ENCODE peak calls at places on chromosomes 11 and 22, in seven cellular contexts. One of them, this sample, is unnamed.

GRCh38 chr11:94178331-94178730 is 49.7 kb downstream of the PANX1 start:
- DNase-seq in HCT116: no peak
- DNase-seq in GM23248: no peak
- DNase-seq in GM23338: no peak
- DNase-seq in PC-3: no peak
- DNase-seq in OCI-LY7: no peak
- DNase-seq in hepatocyte: peak
- DNase-seq in this sample: no peak

GRCh38 chr11:706439-706956 is 467 bp downstream of the EPS8L2 start:
- DNase-seq in HCT116: no peak
- DNase-seq in GM23248: peak
- DNase-seq in GM23338: no peak
- DNase-seq in PC-3: peak
- DNase-seq in OCI-LY7: no peak
- DNase-seq in hepatocyte: peak
- DNase-seq in this sample: no peak

GRCh38 chr22:46090631-46091201 is 59.6 kb upstream of the PPARA start:
- DNase-seq in HCT116: no peak
- DNase-seq in GM23248: peak
- DNase-seq in GM23338: no peak
- DNase-seq in PC-3: peak
- DNase-seq in OCI-LY7: no peak
- DNase-seq in hepatocyte: no peak
- DNase-seq in this sample: no peak

GRCh38 chr22:27801197-27801615 is 350 bp downstream of the MN1 start:
- DNase-seq in HCT116: no peak
- DNase-seq in GM23248: peak
- DNase-seq in GM23338: peak
- DNase-seq in PC-3: peak
- DNase-seq in OCI-LY7: no peak
- DNase-seq in hepatocyte: peak
- DNase-seq in this sample: peak

GRCh38 chr22:18980829-18981228 is 44.7 kb upstream of the PRODH start:
- DNase-seq in HCT116: no peak
- DNase-seq in GM23248: no peak
- DNase-seq in GM23338: no peak
- DNase-seq in PC-3: no peak
- DNase-seq in OCI-LY7: no peak
- DNase-seq in hepatocyte: no peak
- DNase-seq in this sample: no peak

GRCh38 chr11:88543902-88544655 is 206.5 kb upstream of the CTSC start:
- DNase-seq in HCT116: peak
- DNase-seq in GM23248: peak
- DNase-seq in GM23338: peak
- DNase-seq in PC-3: peak
- DNase-seq in OCI-LY7: peak
- DNase-seq in hepatocyte: peak
- DNase-seq in this sample: peak

GRCh38 chr11:43282607-43283440 is 29.0 kb upstream of the API5 start:
- DNase-seq in HCT116: peak
- DNase-seq in GM23248: peak
- DNase-seq in GM23338: peak
- DNase-seq in PC-3: peak
- DNase-seq in OCI-LY7: peak
- DNase-seq in hepatocyte: peak
- DNase-seq in this sample: peak

GRCh38 chr22:23790819-23791736 is 4.3 kb downstream of the SMARCB1 start:
- DNase-seq in HCT116: no peak
- DNase-seq in GM23248: peak
- DNase-seq in GM23338: no peak
- DNase-seq in PC-3: no peak
- DNase-seq in OCI-LY7: no peak
- DNase-seq in hepatocyte: peak
- DNase-seq in this sample: no peak

GRCh38 chr11:69970785-69971535 is 107.2 kb upstream of the ANO1 start:
- DNase-seq in HCT116: no peak
- DNase-seq in GM23248: no peak
- DNase-seq in GM23338: no peak
- DNase-seq in PC-3: no peak
- DNase-seq in OCI-LY7: no peak
- DNase-seq in hepatocyte: no peak
- DNase-seq in this sample: no peak

GRCh38 chr22:39311592-39312400 is 7.6 kb downstream of the RPL3 start:
- DNase-seq in HCT116: no peak
- DNase-seq in GM23248: peak
- DNase-seq in GM23338: peak
- DNase-seq in PC-3: no peak
- DNase-seq in OCI-LY7: no peak
- DNase-seq in hepatocyte: no peak
- DNase-seq in this sample: no peak

GRCh38 chr11:72576661-72577060 is 97.6 kb downstream of the PDE2A start:
- DNase-seq in HCT116: no peak
- DNase-seq in GM23248: no peak
- DNase-seq in GM23338: no peak
- DNase-seq in PC-3: no peak
- DNase-seq in OCI-LY7: no peak
- DNase-seq in hepatocyte: no peak
- DNase-seq in this sample: no peak

GRCh38 chr22:47153854-47154542 is 391.5 kb downstream of the TBC1D22A start:
- DNase-seq in HCT116: no peak
- DNase-seq in GM23248: peak
- DNase-seq in GM23338: no peak
- DNase-seq in PC-3: no peak
- DNase-seq in OCI-LY7: no peak
- DNase-seq in hepatocyte: no peak
- DNase-seq in this sample: no peak

GRCh38 chr11:1041936-1042608 is 5.6 kb upstream of the MUC6 start:
- DNase-seq in HCT116: no peak
- DNase-seq in GM23248: no peak
- DNase-seq in GM23338: no peak
- DNase-seq in PC-3: no peak
- DNase-seq in OCI-LY7: no peak
- DNase-seq in hepatocyte: peak
- DNase-seq in this sample: no peak

GRCh38 chr11:24755260-24755839 is 258.5 kb downstream of the LUZP2 start:
- DNase-seq in HCT116: no peak
- DNase-seq in GM23248: no peak
- DNase-seq in GM23338: peak
- DNase-seq in PC-3: peak
- DNase-seq in OCI-LY7: no peak
- DNase-seq in hepatocyte: no peak
- DNase-seq in this sample: no peak

GRCh38 chr11:86869966-86870570 is 69.7 kb downstream of the PRSS23 start:
- DNase-seq in HCT116: peak
- DNase-seq in GM23248: peak
- DNase-seq in GM23338: peak
- DNase-seq in PC-3: peak
- DNase-seq in OCI-LY7: peak
- DNase-seq in hepatocyte: peak
- DNase-seq in this sample: peak

GRCh38 chr22:27873476-27873875 is 45.6 kb downstream of the PITPNB start:
- DNase-seq in HCT116: no peak
- DNase-seq in GM23248: no peak
- DNase-seq in GM23338: no peak
- DNase-seq in PC-3: no peak
- DNase-seq in OCI-LY7: no peak
- DNase-seq in hepatocyte: no peak
- DNase-seq in this sample: no peak

GRCh38 chr11:88284306-88285057 is 53.1 kb downstream of the CTSC start:
- DNase-seq in HCT116: no peak
- DNase-seq in GM23248: no peak
- DNase-seq in GM23338: no peak
- DNase-seq in PC-3: no peak
- DNase-seq in OCI-LY7: no peak
- DNase-seq in hepatocyte: no peak
- DNase-seq in this sample: no peak

GRCh38 chr11:44622721-44623258 is 57.3 kb downstream of the CD82 start:
- DNase-seq in HCT116: no peak
- DNase-seq in GM23248: no peak
- DNase-seq in GM23338: no peak
- DNase-seq in PC-3: no peak
- DNase-seq in OCI-LY7: no peak
- DNase-seq in hepatocyte: peak
- DNase-seq in this sample: no peak

GRCh38 chr11:27008811-27009535 is 15.1 kb downstream of the FIBIN start:
- DNase-seq in HCT116: no peak
- DNase-seq in GM23248: no peak
- DNase-seq in GM23338: no peak
- DNase-seq in PC-3: no peak
- DNase-seq in OCI-LY7: no peak
- DNase-seq in hepatocyte: no peak
- DNase-seq in this sample: no peak

GRCh38 chr22:21446128-21446826 is 20.9 kb upstream of the TMEM191C start:
- DNase-seq in HCT116: no peak
- DNase-seq in GM23248: no peak
- DNase-seq in GM23338: no peak
- DNase-seq in PC-3: no peak
- DNase-seq in OCI-LY7: no peak
- DNase-seq in hepatocyte: no peak
- DNase-seq in this sample: peak

GRCh38 chr11:88280673-88281316 is 56.7 kb downstream of the CTSC start:
- DNase-seq in HCT116: no peak
- DNase-seq in GM23248: peak
- DNase-seq in GM23338: no peak
- DNase-seq in PC-3: no peak
- DNase-seq in OCI-LY7: no peak
- DNase-seq in hepatocyte: no peak
- DNase-seq in this sample: no peak

GRCh38 chr11:71263391-71263790 is 11.0 kb upstream of the SHANK2 start:
- DNase-seq in HCT116: no peak
- DNase-seq in GM23248: peak
- DNase-seq in GM23338: no peak
- DNase-seq in PC-3: no peak
- DNase-seq in OCI-LY7: no peak
- DNase-seq in hepatocyte: no peak
- DNase-seq in this sample: no peak

GRCh38 chr22:35312198-35313059 is 12.7 kb downstream of the TOM1 start:
- DNase-seq in HCT116: peak
- DNase-seq in GM23248: peak
- DNase-seq in GM23338: no peak
- DNase-seq in PC-3: peak
- DNase-seq in OCI-LY7: no peak
- DNase-seq in hepatocyte: peak
- DNase-seq in this sample: no peak

GRCh38 chr22:30104501-30105156 is 24.4 kb downstream of the HORMAD2 start:
- DNase-seq in HCT116: no peak
- DNase-seq in GM23248: peak
- DNase-seq in GM23338: no peak
- DNase-seq in PC-3: peak
- DNase-seq in OCI-LY7: no peak
- DNase-seq in hepatocyte: no peak
- DNase-seq in this sample: no peak

GRCh38 chr11:77630311-77630710 is 7.3 kb downstream of the CLNS1A start:
- DNase-seq in HCT116: no peak
- DNase-seq in GM23248: no peak
- DNase-seq in GM23338: no peak
- DNase-seq in PC-3: no peak
- DNase-seq in OCI-LY7: no peak
- DNase-seq in hepatocyte: no peak
- DNase-seq in this sample: no peak

GRCh38 chr11:118263694-118264567 is at the start of gene MPZL2:
- DNase-seq in HCT116: peak
- DNase-seq in GM23248: peak
- DNase-seq in GM23338: peak
- DNase-seq in PC-3: peak
- DNase-seq in OCI-LY7: no peak
- DNase-seq in hepatocyte: peak
- DNase-seq in this sample: peak

GRCh38 chr11:10575999-10576398 is 7.5 kb upstream of the LYVE1 start:
- DNase-seq in HCT116: no peak
- DNase-seq in GM23248: no peak
- DNase-seq in GM23338: no peak
- DNase-seq in PC-3: no peak
- DNase-seq in OCI-LY7: no peak
- DNase-seq in hepatocyte: no peak
- DNase-seq in this sample: no peak

GRCh38 chr11:36349345-36350136 is 53.5 kb downstream of the PRR5L start:
- DNase-seq in HCT116: no peak
- DNase-seq in GM23248: peak
- DNase-seq in GM23338: no peak
- DNase-seq in PC-3: no peak
- DNase-seq in OCI-LY7: no peak
- DNase-seq in hepatocyte: no peak
- DNase-seq in this sample: peak
- TF ChIP-seq EZH2phosphoT487 in HCT116: no peak
- TF ChIP-seq EZH2phosphoT487 in GM23248: no peak
- TF ChIP-seq EZH2phosphoT487 in GM23338: no peak
- TF ChIP-seq EZH2phosphoT487 in PC-3: no peak
- TF ChIP-seq EZH2phosphoT487 in OCI-LY7: no peak
- TF ChIP-seq EZH2phosphoT487 in hepatocyte: no peak
- TF ChIP-seq EZH2phosphoT487 in this sample: no peak

GRCh38 chr11:61026121-61027031 is 54.9 kb downstream of the CD6 start:
- DNase-seq in HCT116: no peak
- DNase-seq in GM23248: no peak
- DNase-seq in GM23338: no peak
- DNase-seq in PC-3: no peak
- DNase-seq in OCI-LY7: peak
- DNase-seq in hepatocyte: no peak
- DNase-seq in this sample: no peak
- TF ChIP-seq EZH2phosphoT487 in HCT116: no peak
- TF ChIP-seq EZH2phosphoT487 in GM23248: no peak
- TF ChIP-seq EZH2phosphoT487 in GM23338: no peak
- TF ChIP-seq EZH2phosphoT487 in PC-3: no peak
- TF ChIP-seq EZH2phosphoT487 in OCI-LY7: no peak
- TF ChIP-seq EZH2phosphoT487 in hepatocyte: no peak
- TF ChIP-seq EZH2phosphoT487 in this sample: no peak

GRCh38 chr22:49869855-49870712 is 16.4 kb downstream of the ZBED4 start:
- DNase-seq in HCT116: no peak
- DNase-seq in GM23248: no peak
- DNase-seq in GM23338: no peak
- DNase-seq in PC-3: no peak
- DNase-seq in OCI-LY7: no peak
- DNase-seq in hepatocyte: no peak
- DNase-seq in this sample: no peak
- TF ChIP-seq EZH2phosphoT487 in HCT116: no peak
- TF ChIP-seq EZH2phosphoT487 in GM23248: no peak
- TF ChIP-seq EZH2phosphoT487 in GM23338: no peak
- TF ChIP-seq EZH2phosphoT487 in PC-3: no peak
- TF ChIP-seq EZH2phosphoT487 in OCI-LY7: no peak
- TF ChIP-seq EZH2phosphoT487 in hepatocyte: no peak
- TF ChIP-seq EZH2phosphoT487 in this sample: no peak

DNA sequence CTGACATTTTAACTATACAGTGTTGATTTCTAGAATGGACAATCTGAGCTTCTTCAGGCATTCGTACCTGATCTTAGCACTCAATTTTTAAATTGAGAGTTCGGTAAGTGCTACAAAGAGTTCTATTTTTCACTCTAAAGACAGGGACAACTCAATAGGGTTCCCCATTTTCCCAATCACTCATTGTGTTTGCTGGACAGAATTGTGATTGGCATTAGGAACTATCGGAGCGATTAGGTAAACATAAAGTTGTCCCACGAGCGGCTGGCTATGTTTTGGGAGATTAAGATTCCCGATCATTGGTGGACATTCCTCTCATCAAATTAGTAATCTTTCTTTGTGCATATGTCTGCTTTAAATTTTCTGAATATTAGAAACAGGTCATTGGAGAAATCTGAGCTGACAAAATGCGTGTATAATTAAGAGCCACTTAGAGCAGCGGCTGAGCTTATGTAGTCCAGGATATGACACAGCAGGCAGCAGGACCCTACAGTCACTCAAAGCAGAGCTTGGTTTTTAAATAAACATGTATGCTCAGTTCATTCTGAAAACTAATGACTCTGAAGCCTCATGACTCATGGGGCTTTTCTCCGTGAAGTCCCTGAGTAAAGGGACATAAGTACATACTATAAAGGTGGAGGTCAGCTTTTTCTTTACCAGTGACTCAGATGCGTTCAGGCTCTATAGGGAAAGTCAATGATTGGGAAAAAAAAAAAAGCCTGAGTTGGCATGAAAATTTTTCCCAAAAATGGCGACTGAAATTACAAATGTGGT is 109.4 kb downstream of the GRIA4 start:
- DNase-seq in HCT116: peak
- DNase-seq in GM23248: no peak
- DNase-seq in GM23338: no peak
- DNase-seq in PC-3: peak
- DNase-seq in OCI-LY7: no peak
- DNase-seq in hepatocyte: peak
- DNase-seq in this sample: no peak
- TF ChIP-seq EZH2phosphoT487 in HCT116: no peak
- TF ChIP-seq EZH2phosphoT487 in GM23248: no peak
- TF ChIP-seq EZH2phosphoT487 in GM23338: no peak
- TF ChIP-seq EZH2phosphoT487 in PC-3: no peak
- TF ChIP-seq EZH2phosphoT487 in OCI-LY7: no peak
- TF ChIP-seq EZH2phosphoT487 in hepatocyte: no peak
- TF ChIP-seq EZH2phosphoT487 in this sample: no peak